ENCODE peak calls at places on chromosome 12, in six cellular contexts. One of them, this sample, is unnamed.
A peak's percentile ranks its signal among the peaks of the same experiment; 100 is the strongest.

GRCh38 chr12:10031318-10031717 is 836 bp downstream of the CLEC9A start:
- DNase-seq in heart right ventricle: no peak
- DNase-seq in H7: no peak
- DNase-seq in prostate gland: no peak
- DNase-seq in lower lobe of right lung: no peak
- DNase-seq in aorta: no peak
- DNase-seq in this sample: no peak

GRCh38 chr12:50101663-50102062 is 2.1 kb upstream of the GPD1 start:
- DNase-seq in heart right ventricle: no peak
- DNase-seq in H7: peak; percentile 85
- DNase-seq in prostate gland: no peak
- DNase-seq in lower lobe of right lung: no peak
- DNase-seq in aorta: no peak
- DNase-seq in this sample: no peak

GRCh38 chr12:76259071-76259470 is 89.1 kb downstream of the BBS10 start:
- DNase-seq in heart right ventricle: no peak
- DNase-seq in H7: no peak
- DNase-seq in prostate gland: no peak
- DNase-seq in lower lobe of right lung: no peak
- DNase-seq in aorta: no peak
- DNase-seq in this sample: no peak

GRCh38 chr12:122158700-122159285 is 15.2 kb downstream of the IL31 start:
- DNase-seq in heart right ventricle: no peak
- DNase-seq in H7: no peak
- DNase-seq in prostate gland: no peak
- DNase-seq in lower lobe of right lung: no peak
- DNase-seq in aorta: no peak
- DNase-seq in this sample: no peak

GRCh38 chr12:6570264-6570887 is 2.3 kb upstream of the NOP2 start:
- DNase-seq in heart right ventricle: peak; percentile 43
- DNase-seq in H7: peak; percentile 89
- DNase-seq in prostate gland: no peak
- DNase-seq in lower lobe of right lung: peak; percentile 61
- DNase-seq in aorta: no peak
- DNase-seq in this sample: no peak

GRCh38 chr12:44672042-44672441 is 204.1 kb downstream of the NELL2 start:
- DNase-seq in heart right ventricle: no peak
- DNase-seq in H7: no peak
- DNase-seq in prostate gland: no peak
- DNase-seq in lower lobe of right lung: no peak
- DNase-seq in aorta: no peak
- DNase-seq in this sample: no peak

GRCh38 chr12:57965766-57966165 is 24.4 kb downstream of the ATP23 start:
- DNase-seq in heart right ventricle: no peak
- DNase-seq in H7: no peak
- DNase-seq in prostate gland: no peak
- DNase-seq in lower lobe of right lung: no peak
- DNase-seq in aorta: no peak
- DNase-seq in this sample: no peak

GRCh38 chr12:9256341-9256740 is 48.1 kb upstream of the PZP start:
- DNase-seq in heart right ventricle: no peak
- DNase-seq in H7: peak; percentile 54
- DNase-seq in prostate gland: no peak
- DNase-seq in lower lobe of right lung: no peak
- DNase-seq in aorta: no peak
- DNase-seq in this sample: no peak

GRCh38 chr12:31507966-31508365 is 83.0 kb downstream of the DENND5B start:
- DNase-seq in heart right ventricle: no peak
- DNase-seq in H7: no peak
- DNase-seq in prostate gland: no peak
- DNase-seq in lower lobe of right lung: no peak
- DNase-seq in aorta: no peak
- DNase-seq in this sample: no peak

GRCh38 chr12:112514926-112515642 is 96.3 kb downstream of the PTPN11 start:
- DNase-seq in heart right ventricle: no peak
- DNase-seq in H7: no peak
- DNase-seq in prostate gland: no peak
- DNase-seq in lower lobe of right lung: no peak
- DNase-seq in aorta: no peak
- DNase-seq in this sample: no peak

GRCh38 chr12:124993568-124994434 is at the start of gene BRI3BP:
- DNase-seq in heart right ventricle: peak; percentile 74
- DNase-seq in H7: peak; percentile 85
- DNase-seq in prostate gland: peak; percentile 38
- DNase-seq in lower lobe of right lung: peak; percentile 80
- DNase-seq in aorta: peak; percentile 69
- DNase-seq in this sample: no peak

GRCh38 chr12:29640589-29641345 is 143.0 kb downstream of the TMTC1 start:
- DNase-seq in heart right ventricle: peak; percentile 40
- DNase-seq in H7: no peak
- DNase-seq in prostate gland: no peak
- DNase-seq in lower lobe of right lung: no peak
- DNase-seq in aorta: peak; percentile 64
- DNase-seq in this sample: no peak

GRCh38 chr12:93537769-93538168 is 34.7 kb upstream of the SOCS2 start:
- DNase-seq in heart right ventricle: no peak
- DNase-seq in H7: no peak
- DNase-seq in prostate gland: no peak
- DNase-seq in lower lobe of right lung: no peak
- DNase-seq in aorta: no peak
- DNase-seq in this sample: no peak

GRCh38 chr12:80196419-80196818 is 97.1 kb downstream of the OTOGL start:
- DNase-seq in heart right ventricle: no peak
- DNase-seq in H7: no peak
- DNase-seq in prostate gland: no peak
- DNase-seq in lower lobe of right lung: no peak
- DNase-seq in aorta: no peak
- DNase-seq in this sample: no peak

GRCh38 chr12:96442906-96443305 is 42.7 kb upstream of the CDK17 start:
- DNase-seq in heart right ventricle: no peak
- DNase-seq in H7: no peak
- DNase-seq in prostate gland: no peak
- DNase-seq in lower lobe of right lung: no peak
- DNase-seq in aorta: no peak
- DNase-seq in this sample: no peak

GRCh38 chr12:124551268-124552144 is 15.9 kb downstream of the NCOR2 start:
- DNase-seq in heart right ventricle: peak; percentile 66
- DNase-seq in H7: peak; percentile 84
- DNase-seq in prostate gland: peak; percentile 81
- DNase-seq in lower lobe of right lung: peak; percentile 88
- DNase-seq in aorta: peak; percentile 87
- DNase-seq in this sample: no peak

GRCh38 chr12:100988278-100988625 is 193.7 kb downstream of the ANO4 start:
- DNase-seq in heart right ventricle: no peak
- DNase-seq in H7: peak; percentile 15
- DNase-seq in prostate gland: no peak
- DNase-seq in lower lobe of right lung: no peak
- DNase-seq in aorta: no peak
- DNase-seq in this sample: no peak

GRCh38 chr12:123363385-123363742 is 1.3 kb downstream of the SBNO1 start:
- DNase-seq in heart right ventricle: no peak
- DNase-seq in H7: no peak
- DNase-seq in prostate gland: no peak
- DNase-seq in lower lobe of right lung: no peak
- DNase-seq in aorta: no peak
- DNase-seq in this sample: no peak

DNA sequence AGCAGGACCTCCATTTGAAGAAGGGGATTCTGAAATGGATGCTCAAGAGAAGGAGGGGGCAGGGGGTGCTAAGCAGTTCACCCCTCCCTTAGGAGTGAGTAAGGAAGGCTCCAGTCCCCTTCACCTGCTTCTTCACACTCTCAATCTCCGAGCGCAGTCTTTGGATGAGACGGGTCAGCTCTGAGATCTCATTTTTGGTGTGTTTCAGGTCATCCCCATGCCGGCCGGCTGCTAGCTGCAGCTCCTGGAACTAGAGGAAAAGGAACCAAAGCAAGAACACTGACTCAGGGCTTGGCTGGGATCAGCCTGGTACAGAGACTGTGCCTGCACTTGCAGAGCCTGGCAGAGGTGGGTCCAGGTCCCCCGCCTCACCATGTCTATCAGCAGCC is 7.3 kb downstream of the KRT73 start:
- DNase-seq in heart right ventricle: no peak
- DNase-seq in H7: no peak
- DNase-seq in prostate gland: no peak
- DNase-seq in lower lobe of right lung: no peak
- DNase-seq in aorta: no peak
- DNase-seq in this sample: no peak
- H3K4me3 ChIP-seq in heart right ventricle: no peak overlapping the region
- H3K4me3 ChIP-seq in H7: no peak overlapping the region
- H3K4me3 ChIP-seq in prostate gland: no peak overlapping the region
- H3K4me3 ChIP-seq in lower lobe of right lung: no peak overlapping the region
- H3K4me3 ChIP-seq in aorta: no peak overlapping the region
- H3K4me3 ChIP-seq in this sample: no peak overlapping the region

DNA sequence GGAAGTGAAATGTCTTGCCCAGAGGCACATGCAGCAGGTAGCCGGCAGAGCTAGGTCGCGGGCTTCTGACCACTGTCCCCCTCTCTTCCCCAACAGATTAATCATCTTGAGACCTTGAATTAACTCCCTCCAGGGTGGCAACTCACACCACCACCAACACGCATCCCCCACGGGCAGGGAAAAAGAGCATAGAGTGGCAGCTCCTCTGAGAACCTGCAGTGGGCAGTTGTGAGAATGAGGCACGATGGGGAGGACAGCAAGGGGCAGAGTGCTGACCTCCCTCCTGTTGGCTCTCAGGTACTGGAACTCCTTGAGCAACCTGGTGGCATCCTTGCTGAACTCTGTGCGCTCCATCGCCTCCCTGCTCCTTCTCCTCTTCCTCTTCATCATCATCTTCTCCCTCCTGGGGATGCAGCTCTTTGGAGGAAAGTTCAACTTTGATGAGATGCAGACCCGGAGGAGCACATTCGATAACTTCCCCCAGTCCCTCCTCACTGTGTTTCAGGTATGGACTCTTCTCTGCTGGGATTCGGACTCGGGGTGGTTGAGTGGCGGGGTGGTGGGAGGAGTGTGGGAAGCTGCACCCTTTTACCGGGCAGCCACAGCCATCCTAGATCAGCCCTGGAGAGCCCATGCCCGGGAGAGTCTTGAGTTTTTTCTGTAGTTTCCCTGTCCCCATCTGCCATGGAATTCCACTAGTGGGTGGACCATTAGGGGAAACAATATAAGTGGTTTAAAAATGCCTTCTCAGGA is 213.3 kb upstream of the FKBP4 start:
- DNase-seq in heart right ventricle: no peak
- DNase-seq in H7: no peak
- DNase-seq in prostate gland: no peak
- DNase-seq in lower lobe of right lung: no peak
- DNase-seq in aorta: no peak
- DNase-seq in this sample: peak; percentile 35
- H3K27me3 ChIP-seq in heart right ventricle: no peaks in the 10 kb centered on the region
- H3K27me3 ChIP-seq in H7: peaks cover 12% of the 10 kb centered on the region
- H3K27me3 ChIP-seq in prostate gland: no peaks in the 10 kb centered on the region
- H3K27me3 ChIP-seq in lower lobe of right lung: peaks cover 12% of the 10 kb centered on the region
- H3K27me3 ChIP-seq in aorta: no peaks in the 10 kb centered on the region
- H3K27me3 ChIP-seq in this sample: peaks cover 56% of the 10 kb centered on the region

DNA sequence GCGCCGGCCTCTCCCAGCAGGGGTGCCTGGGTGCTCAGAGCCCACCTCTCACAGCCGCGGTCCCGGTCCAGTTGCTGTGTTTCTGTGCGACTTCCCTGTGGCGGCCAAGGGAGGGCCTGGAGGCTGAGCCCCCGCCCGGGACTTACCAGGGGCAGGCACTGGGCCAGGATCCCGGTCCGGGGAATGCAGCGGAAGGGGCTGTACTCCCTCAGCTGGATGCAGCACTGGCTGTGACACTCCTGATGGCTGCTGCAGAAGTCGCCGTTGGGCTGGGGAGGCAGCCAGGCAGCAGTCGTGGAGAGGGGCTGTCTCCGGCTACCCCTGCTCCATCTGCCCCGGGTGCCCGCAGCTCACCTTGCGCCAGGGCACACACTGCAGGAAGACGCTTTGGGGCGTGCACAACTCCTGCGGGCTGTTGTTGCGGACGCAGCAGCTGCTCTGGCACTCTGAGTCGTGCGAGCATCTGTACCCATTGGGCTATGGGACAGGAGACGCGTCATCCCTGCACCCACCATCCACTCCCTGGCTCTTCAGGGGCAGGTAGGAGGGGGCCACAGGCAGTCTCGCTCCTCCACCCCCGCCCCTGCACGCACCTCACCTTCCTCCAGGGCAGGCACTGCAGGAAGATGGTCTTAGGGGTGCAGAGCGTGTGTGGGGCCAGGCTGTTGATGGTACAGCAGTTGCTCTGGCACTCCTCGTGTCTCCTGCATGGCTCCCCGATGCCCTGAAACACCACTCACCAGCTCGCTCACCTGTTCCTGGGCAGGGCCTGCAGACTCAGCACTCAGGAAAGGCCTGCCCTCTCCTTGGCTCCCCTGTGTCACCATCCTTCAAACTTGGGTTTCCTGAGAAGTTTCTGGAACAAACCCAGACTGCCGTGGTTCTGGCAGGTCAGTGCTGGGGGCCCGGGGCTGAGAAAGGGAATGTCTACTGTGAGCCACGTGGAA is 6.0 kb downstream of the LRCOL1 start:
- DNase-seq in heart right ventricle: peak; percentile 74
- DNase-seq in H7: peak; percentile 64
- DNase-seq in prostate gland: no peak
- DNase-seq in lower lobe of right lung: peak; percentile 61
- DNase-seq in aorta: peak; percentile 56
- DNase-seq in this sample: peak; percentile 59
- H3K4me3 ChIP-seq in heart right ventricle: peak overlapping the region; percentile 53
- H3K4me3 ChIP-seq in H7: no peak overlapping the region
- H3K4me3 ChIP-seq in prostate gland: no peak overlapping the region
- H3K4me3 ChIP-seq in lower lobe of right lung: peak overlapping the region; percentile 56
- H3K4me3 ChIP-seq in aorta: no peak overlapping the region
- H3K4me3 ChIP-seq in this sample: no peak overlapping the region

GRCh38 chr12:4269279-4269991 is 4.1 kb upstream of the CCND2 start:
- DNase-seq in heart right ventricle: peak; percentile 85
- DNase-seq in H7: peak; percentile 93
- DNase-seq in prostate gland: no peak
- DNase-seq in lower lobe of right lung: peak; percentile 83
- DNase-seq in aorta: peak; percentile 93
- DNase-seq in this sample: no peak

GRCh38 chr12:4265280-4265679 is 8.3 kb upstream of the CCND2 start:
- DNase-seq in heart right ventricle: no peak
- DNase-seq in H7: no peak
- DNase-seq in prostate gland: no peak
- DNase-seq in lower lobe of right lung: no peak
- DNase-seq in aorta: no peak
- DNase-seq in this sample: no peak

GRCh38 chr12:4267904-4268548 is 5.5 kb upstream of the CCND2 start:
- DNase-seq in heart right ventricle: no peak
- DNase-seq in H7: no peak
- DNase-seq in prostate gland: no peak
- DNase-seq in lower lobe of right lung: no peak
- DNase-seq in aorta: no peak
- DNase-seq in this sample: no peak

GRCh38 chr12:4268549-4269181 is 4.9 kb upstream of the CCND2 start:
- DNase-seq in heart right ventricle: no peak
- DNase-seq in H7: no peak
- DNase-seq in prostate gland: no peak
- DNase-seq in lower lobe of right lung: no peak
- DNase-seq in aorta: no peak
- DNase-seq in this sample: no peak

DNA sequence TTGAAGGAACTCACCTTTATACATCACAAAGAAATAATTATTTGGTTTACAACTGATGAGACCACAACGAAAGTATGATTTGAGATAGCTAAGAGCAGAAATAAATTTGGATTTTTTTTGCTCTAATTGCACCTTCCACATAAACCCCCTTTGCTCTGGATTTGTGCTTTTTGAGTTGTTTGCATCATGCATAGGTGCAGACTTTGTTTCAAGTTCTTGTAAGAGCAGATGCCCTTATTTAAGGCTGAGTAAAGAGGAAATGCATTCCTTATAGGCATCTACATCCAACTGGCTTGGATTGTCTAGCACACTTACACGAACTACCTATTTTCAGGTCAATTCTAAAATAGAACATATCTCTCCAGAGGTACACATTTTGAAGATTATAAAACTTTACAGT is 6.6 kb upstream of the CCND2 start:
- DNase-seq in heart right ventricle: no peak
- DNase-seq in H7: no peak
- DNase-seq in prostate gland: no peak
- DNase-seq in lower lobe of right lung: no peak
- DNase-seq in aorta: no peak
- DNase-seq in this sample: no peak
- H3K27me3 ChIP-seq in heart right ventricle: no peaks in the 10 kb centered on the region
- H3K27me3 ChIP-seq in H7: peaks cover 24% of the 10 kb centered on the region
- H3K27me3 ChIP-seq in prostate gland: peaks cover 2% of the 10 kb centered on the region
- H3K27me3 ChIP-seq in lower lobe of right lung: peaks cover 30% of the 10 kb centered on the region
- H3K27me3 ChIP-seq in aorta: no peaks in the 10 kb centered on the region
- H3K27me3 ChIP-seq in this sample: no peaks in the 10 kb centered on the region